ENCODE peak calls at places on chromosomes 11 and 22, in nine cellular contexts. One of them, this sample, is unnamed.

GRCh38 chr11:1388763-1389102 is 1.0 kb upstream of the BRSK2 start:
- DNase-seq in astrocyte: no peak
- DNase-seq in fibroblast of lung: peak
- DNase-seq in lower lobe of right lung: no peak
- DNase-seq in RWPE1: no peak
- DNase-seq in psoas muscle: no peak
- DNase-seq in WTC11: peak
- DNase-seq in cardiac muscle cell: peak
- DNase-seq in GM12864: no peak
- DNase-seq in this sample: no peak

GRCh38 chr11:74696932-74697687 is 34.1 kb downstream of the CHRDL2 start:
- DNase-seq in astrocyte: peak
- DNase-seq in fibroblast of lung: peak
- DNase-seq in lower lobe of right lung: peak
- DNase-seq in RWPE1: peak
- DNase-seq in psoas muscle: peak
- DNase-seq in WTC11: peak
- DNase-seq in cardiac muscle cell: peak
- DNase-seq in GM12864: no peak
- DNase-seq in this sample: no peak

GRCh38 chr11:945986-946385 is 20.3 kb downstream of the AP2A2 start:
- DNase-seq in astrocyte: peak
- DNase-seq in fibroblast of lung: peak
- DNase-seq in lower lobe of right lung: no peak
- DNase-seq in RWPE1: no peak
- DNase-seq in psoas muscle: no peak
- DNase-seq in WTC11: no peak
- DNase-seq in cardiac muscle cell: no peak
- DNase-seq in GM12864: no peak
- DNase-seq in this sample: no peak

GRCh38 chr11:85132839-85133238 is 494.3 kb downstream of the DLG2 start:
- DNase-seq in astrocyte: peak
- DNase-seq in fibroblast of lung: peak
- DNase-seq in lower lobe of right lung: no peak
- DNase-seq in RWPE1: no peak
- DNase-seq in psoas muscle: no peak
- DNase-seq in WTC11: peak
- DNase-seq in cardiac muscle cell: peak
- DNase-seq in GM12864: no peak
- DNase-seq in this sample: no peak

GRCh38 chr11:122632178-122632824 is 23.2 kb upstream of the UBASH3B start:
- DNase-seq in astrocyte: no peak
- DNase-seq in fibroblast of lung: peak
- DNase-seq in lower lobe of right lung: no peak
- DNase-seq in RWPE1: peak
- DNase-seq in psoas muscle: no peak
- DNase-seq in WTC11: no peak
- DNase-seq in cardiac muscle cell: no peak
- DNase-seq in GM12864: no peak
- DNase-seq in this sample: no peak

GRCh38 chr11:125423247-125423849 is 72.7 kb downstream of the FEZ1 start:
- DNase-seq in astrocyte: no peak
- DNase-seq in fibroblast of lung: no peak
- DNase-seq in lower lobe of right lung: no peak
- DNase-seq in RWPE1: no peak
- DNase-seq in psoas muscle: no peak
- DNase-seq in WTC11: no peak
- DNase-seq in cardiac muscle cell: peak
- DNase-seq in GM12864: no peak
- DNase-seq in this sample: no peak

GRCh38 chr11:133902506-133902905 is 54.3 kb downstream of the IGSF9B start:
- DNase-seq in astrocyte: no peak
- DNase-seq in fibroblast of lung: no peak
- DNase-seq in lower lobe of right lung: no peak
- DNase-seq in RWPE1: no peak
- DNase-seq in psoas muscle: no peak
- DNase-seq in WTC11: peak
- DNase-seq in cardiac muscle cell: no peak
- DNase-seq in GM12864: no peak
- DNase-seq in this sample: no peak

GRCh38 chr11:129426776-129427175 is 51.1 kb downstream of the BARX2 start:
- DNase-seq in astrocyte: no peak
- DNase-seq in fibroblast of lung: no peak
- DNase-seq in lower lobe of right lung: no peak
- DNase-seq in RWPE1: no peak
- DNase-seq in psoas muscle: no peak
- DNase-seq in WTC11: no peak
- DNase-seq in cardiac muscle cell: no peak
- DNase-seq in GM12864: no peak
- DNase-seq in this sample: no peak

GRCh38 chr11:19603771-19604170 is 108.9 kb upstream of the NAV2 start:
- DNase-seq in astrocyte: no peak
- DNase-seq in fibroblast of lung: no peak
- DNase-seq in lower lobe of right lung: no peak
- DNase-seq in RWPE1: no peak
- DNase-seq in psoas muscle: no peak
- DNase-seq in WTC11: no peak
- DNase-seq in cardiac muscle cell: no peak
- DNase-seq in GM12864: no peak
- DNase-seq in this sample: no peak

GRCh38 chr22:35315855-35316745 is 16.4 kb downstream of the TOM1 start:
- DNase-seq in astrocyte: no peak
- DNase-seq in fibroblast of lung: no peak
- DNase-seq in lower lobe of right lung: no peak
- DNase-seq in RWPE1: no peak
- DNase-seq in psoas muscle: peak
- DNase-seq in WTC11: no peak
- DNase-seq in cardiac muscle cell: no peak
- DNase-seq in GM12864: no peak
- DNase-seq in this sample: no peak

GRCh38 chr11:75013051-75013450 is 24.3 kb downstream of the NEU3 start:
- DNase-seq in astrocyte: no peak
- DNase-seq in fibroblast of lung: peak
- DNase-seq in lower lobe of right lung: no peak
- DNase-seq in RWPE1: no peak
- DNase-seq in psoas muscle: no peak
- DNase-seq in WTC11: no peak
- DNase-seq in cardiac muscle cell: no peak
- DNase-seq in GM12864: no peak
- DNase-seq in this sample: no peak

GRCh38 chr11:95884364-95884763 is 39.5 kb downstream of the MTMR2 start:
- DNase-seq in astrocyte: peak
- DNase-seq in fibroblast of lung: peak
- DNase-seq in lower lobe of right lung: no peak
- DNase-seq in RWPE1: peak
- DNase-seq in psoas muscle: no peak
- DNase-seq in WTC11: no peak
- DNase-seq in cardiac muscle cell: no peak
- DNase-seq in GM12864: no peak
- DNase-seq in this sample: no peak

DNA sequence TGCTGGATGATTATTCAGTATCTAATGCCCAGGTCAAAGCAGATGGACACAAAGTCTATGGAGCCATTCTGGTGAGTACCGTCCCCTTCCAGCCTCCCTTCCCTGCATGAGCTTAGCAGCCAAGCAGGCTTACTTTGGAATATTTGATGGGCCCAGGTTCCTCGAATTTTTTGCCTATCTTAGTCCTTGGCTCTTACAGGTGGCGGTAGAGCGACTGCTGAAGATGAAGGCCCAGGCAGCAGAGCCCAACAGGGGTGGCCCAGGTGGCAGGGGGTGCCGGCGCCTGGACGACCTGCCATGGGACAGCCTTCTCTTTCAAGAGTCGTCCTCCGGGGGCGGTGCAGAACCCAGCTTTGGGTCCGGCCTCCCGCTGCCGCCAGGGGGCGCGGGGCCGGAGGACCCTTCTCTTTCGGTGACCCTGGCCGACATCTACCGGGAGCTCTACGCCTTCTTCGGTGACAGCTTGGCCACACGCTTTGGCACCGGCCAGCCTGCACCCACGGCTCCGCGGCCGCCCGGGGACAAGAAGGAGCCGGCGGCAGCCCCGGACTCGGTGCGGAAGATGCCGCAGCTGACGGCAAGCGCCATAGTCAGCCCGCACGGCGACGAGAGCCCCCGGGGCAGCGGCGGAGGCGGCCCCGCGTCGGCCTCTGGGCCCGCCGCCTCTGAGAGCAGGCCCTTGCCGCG is 741 bp upstream of the TMEM179B start:
- DNase-seq in astrocyte: peak
- DNase-seq in fibroblast of lung: peak
- DNase-seq in lower lobe of right lung: peak
- DNase-seq in RWPE1: peak
- DNase-seq in psoas muscle: peak
- DNase-seq in WTC11: peak
- DNase-seq in cardiac muscle cell: peak
- DNase-seq in GM12864: peak
- DNase-seq in this sample: peak
- TF ChIP-seq CTCF in astrocyte: peak
- TF ChIP-seq CTCF in fibroblast of lung: peak
- TF ChIP-seq CTCF in lower lobe of right lung: peak
- TF ChIP-seq CTCF in RWPE1: peak
- TF ChIP-seq CTCF in psoas muscle: peak
- TF ChIP-seq CTCF in WTC11: peak
- TF ChIP-seq CTCF in cardiac muscle cell: peak
- TF ChIP-seq CTCF in GM12864: peak
- TF ChIP-seq CTCF in this sample: peak

GRCh38 chr11:47483408-47483807 is 34.5 kb upstream of the RAPSN start:
- DNase-seq in astrocyte: no peak
- DNase-seq in fibroblast of lung: no peak
- DNase-seq in lower lobe of right lung: no peak
- DNase-seq in RWPE1: no peak
- DNase-seq in psoas muscle: no peak
- DNase-seq in WTC11: no peak
- DNase-seq in cardiac muscle cell: no peak
- DNase-seq in GM12864: no peak
- DNase-seq in this sample: no peak
- TF ChIP-seq CTCF in astrocyte: no peak
- TF ChIP-seq CTCF in fibroblast of lung: no peak
- TF ChIP-seq CTCF in lower lobe of right lung: no peak
- TF ChIP-seq CTCF in RWPE1: no peak
- TF ChIP-seq CTCF in psoas muscle: no peak
- TF ChIP-seq CTCF in WTC11: no peak
- TF ChIP-seq CTCF in cardiac muscle cell: no peak
- TF ChIP-seq CTCF in GM12864: no peak
- TF ChIP-seq CTCF in this sample: no peak

GRCh38 chr11:117181586-117182550 is 3.3 kb downstream of the SIDT2 start:
- DNase-seq in astrocyte: no peak
- DNase-seq in fibroblast of lung: no peak
- DNase-seq in lower lobe of right lung: no peak
- DNase-seq in RWPE1: no peak
- DNase-seq in psoas muscle: no peak
- DNase-seq in WTC11: no peak
- DNase-seq in cardiac muscle cell: no peak
- DNase-seq in GM12864: no peak
- DNase-seq in this sample: no peak
- TF ChIP-seq CTCF in astrocyte: no peak
- TF ChIP-seq CTCF in fibroblast of lung: no peak
- TF ChIP-seq CTCF in lower lobe of right lung: no peak
- TF ChIP-seq CTCF in RWPE1: no peak
- TF ChIP-seq CTCF in psoas muscle: no peak
- TF ChIP-seq CTCF in WTC11: no peak
- TF ChIP-seq CTCF in cardiac muscle cell: no peak
- TF ChIP-seq CTCF in GM12864: no peak
- TF ChIP-seq CTCF in this sample: no peak

GRCh38 chr11:27040302-27041115 is at the start of gene BBOX1:
- DNase-seq in astrocyte: no peak
- DNase-seq in fibroblast of lung: peak
- DNase-seq in lower lobe of right lung: no peak
- DNase-seq in RWPE1: peak
- DNase-seq in psoas muscle: no peak
- DNase-seq in WTC11: no peak
- DNase-seq in cardiac muscle cell: no peak
- DNase-seq in GM12864: no peak
- DNase-seq in this sample: no peak

GRCh38 chr11:27041141-27041869 is 690 bp downstream of the BBOX1 start:
- DNase-seq in astrocyte: no peak
- DNase-seq in fibroblast of lung: no peak
- DNase-seq in lower lobe of right lung: no peak
- DNase-seq in RWPE1: no peak
- DNase-seq in psoas muscle: no peak
- DNase-seq in WTC11: no peak
- DNase-seq in cardiac muscle cell: no peak
- DNase-seq in GM12864: no peak
- DNase-seq in this sample: no peak

DNA sequence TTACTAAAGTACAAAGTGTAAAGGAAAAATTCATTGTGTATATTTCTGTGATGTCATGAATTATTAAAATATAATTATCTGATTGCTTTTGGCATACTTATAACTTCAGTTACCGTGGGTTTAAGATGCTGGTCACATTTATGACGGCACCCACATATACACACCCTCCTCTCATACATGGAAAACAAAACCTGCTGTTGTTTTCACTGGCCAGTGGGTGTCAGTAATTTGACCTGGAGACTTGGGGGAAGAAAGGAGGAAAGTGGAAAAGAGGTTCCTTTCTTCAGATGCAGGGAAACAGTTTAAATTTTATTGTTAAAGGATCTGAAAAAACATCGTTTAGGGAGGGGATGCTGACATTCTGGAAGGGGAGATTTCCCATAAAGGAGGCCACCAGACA is 742 bp upstream of the BBOX1 start:
- DNase-seq in astrocyte: no peak
- DNase-seq in fibroblast of lung: no peak
- DNase-seq in lower lobe of right lung: no peak
- DNase-seq in RWPE1: peak
- DNase-seq in psoas muscle: no peak
- DNase-seq in WTC11: no peak
- DNase-seq in cardiac muscle cell: no peak
- DNase-seq in GM12864: no peak
- DNase-seq in this sample: no peak
- TF ChIP-seq CTCF in astrocyte: no peak
- TF ChIP-seq CTCF in fibroblast of lung: no peak
- TF ChIP-seq CTCF in lower lobe of right lung: no peak
- TF ChIP-seq CTCF in RWPE1: peak
- TF ChIP-seq CTCF in psoas muscle: no peak
- TF ChIP-seq CTCF in WTC11: no peak
- TF ChIP-seq CTCF in cardiac muscle cell: no peak
- TF ChIP-seq CTCF in GM12864: no peak
- TF ChIP-seq CTCF in this sample: no peak

GRCh38 chr11:69644962-69645675 is 4.2 kb downstream of the CCND1 start:
- DNase-seq in astrocyte: no peak
- DNase-seq in fibroblast of lung: no peak
- DNase-seq in lower lobe of right lung: no peak
- DNase-seq in RWPE1: no peak
- DNase-seq in psoas muscle: no peak
- DNase-seq in WTC11: no peak
- DNase-seq in cardiac muscle cell: no peak
- DNase-seq in GM12864: no peak
- DNase-seq in this sample: no peak
- TF ChIP-seq CTCF in astrocyte: no peak
- TF ChIP-seq CTCF in fibroblast of lung: no peak
- TF ChIP-seq CTCF in lower lobe of right lung: no peak
- TF ChIP-seq CTCF in RWPE1: no peak
- TF ChIP-seq CTCF in psoas muscle: no peak
- TF ChIP-seq CTCF in WTC11: peak
- TF ChIP-seq CTCF in cardiac muscle cell: no peak
- TF ChIP-seq CTCF in GM12864: no peak
- TF ChIP-seq CTCF in this sample: no peak

DNA sequence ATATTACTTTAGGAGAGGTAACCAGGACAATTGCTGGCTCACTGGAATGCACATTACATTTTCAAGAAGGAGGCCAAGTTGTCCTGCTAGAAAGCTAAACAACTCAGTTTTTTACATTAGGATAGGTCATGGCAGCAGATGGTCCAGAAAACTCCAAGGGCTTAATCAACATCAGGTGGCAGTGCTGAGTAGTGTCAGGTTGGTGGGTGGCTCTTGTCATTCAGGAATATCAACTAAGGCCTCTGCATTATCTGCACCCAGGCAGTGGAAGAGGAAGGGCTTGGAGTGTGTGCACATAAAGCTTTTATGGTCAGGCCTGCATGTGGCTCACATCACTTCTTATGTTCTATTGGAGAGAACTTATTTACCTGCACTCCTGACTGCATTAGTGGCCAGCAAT is 32.2 kb upstream of the OR4B1 start:
- DNase-seq in astrocyte: no peak
- DNase-seq in fibroblast of lung: no peak
- DNase-seq in lower lobe of right lung: no peak
- DNase-seq in RWPE1: no peak
- DNase-seq in psoas muscle: no peak
- DNase-seq in WTC11: no peak
- DNase-seq in cardiac muscle cell: no peak
- DNase-seq in GM12864: no peak
- DNase-seq in this sample: no peak
- TF ChIP-seq CTCF in astrocyte: no peak
- TF ChIP-seq CTCF in fibroblast of lung: no peak
- TF ChIP-seq CTCF in lower lobe of right lung: no peak
- TF ChIP-seq CTCF in RWPE1: no peak
- TF ChIP-seq CTCF in psoas muscle: no peak
- TF ChIP-seq CTCF in WTC11: no peak
- TF ChIP-seq CTCF in cardiac muscle cell: no peak
- TF ChIP-seq CTCF in GM12864: no peak
- TF ChIP-seq CTCF in this sample: no peak